ENCODE peak calls at places on chromosome 19, in ten cellular contexts. One of them, this sample, is unnamed.

GRCh38 chr19:50722248-50723013 is 733 bp upstream of the CLEC11A start:
- ATAC-seq in left cardiac atrium: no peak
- ATAC-seq in Right ventricle myocardium superior: no peak
- ATAC-seq in left lung: no peak
- ATAC-seq in activated naive CD8-positive, alpha-beta T cell treated with anti-CD3 and anti-CD28 coated beads, Interleukin-2, amount 10 ng/mL, durations not matched to agents 7 days and 5 days: no peak
- ATAC-seq in activated T-cell treated with anti-CD3 and anti-CD28 coated beads, Interleukin-2, amount 50 U/mL, for 4 hours: no peak
- ATAC-seq in sciatic nerve: no peak
- ATAC-seq in psoas muscle: no peak
- ATAC-seq in CD8-positive, alpha-beta T cell: no peak
- ATAC-seq in naive thymus-derived CD4-positive, alpha-beta T cell: no peak
- ATAC-seq in this sample: no peak

GRCh38 chr19:726993-727956 is 18.5 kb downstream of the PALM start:
- ATAC-seq in CD8-positive, alpha-beta T cell: no peak
- ATAC-seq in left lung: no peak
- ATAC-seq in psoas muscle: peak
- ATAC-seq in sciatic nerve: peak
- ATAC-seq in left cardiac atrium: peak
- ATAC-seq in activated naive CD8-positive, alpha-beta T cell treated with anti-CD3 and anti-CD28 coated beads, Interleukin-2, amount 10 ng/mL, durations not matched to agents 7 days and 5 days: no peak
- ATAC-seq in naive thymus-derived CD4-positive, alpha-beta T cell: no peak
- ATAC-seq in activated T-cell treated with anti-CD3 and anti-CD28 coated beads, Interleukin-2, amount 50 U/mL, for 4 hours: no peak
- ATAC-seq in Right ventricle myocardium superior: peak
- ATAC-seq in this sample: no peak

GRCh38 chr19:43675906-43676305 is 5.9 kb upstream of the PLAUR start:
- ATAC-seq in naive thymus-derived CD4-positive, alpha-beta T cell: no peak
- ATAC-seq in activated T-cell treated with anti-CD3 and anti-CD28 coated beads, Interleukin-2, amount 50 U/mL, for 4 hours: no peak
- ATAC-seq in left lung: no peak
- ATAC-seq in psoas muscle: no peak
- ATAC-seq in CD8-positive, alpha-beta T cell: no peak
- ATAC-seq in sciatic nerve: no peak
- ATAC-seq in Right ventricle myocardium superior: no peak
- ATAC-seq in activated naive CD8-positive, alpha-beta T cell treated with anti-CD3 and anti-CD28 coated beads, Interleukin-2, amount 10 ng/mL, durations not matched to agents 7 days and 5 days: no peak
- ATAC-seq in left cardiac atrium: no peak
- ATAC-seq in this sample: no peak

GRCh38 chr19:22622901-22623840 is 11.0 kb upstream of the ZNF492 start:
- ATAC-seq in activated T-cell treated with anti-CD3 and anti-CD28 coated beads, Interleukin-2, amount 50 U/mL, for 4 hours: no peak
- ATAC-seq in sciatic nerve: peak
- ATAC-seq in left lung: peak
- ATAC-seq in activated naive CD8-positive, alpha-beta T cell treated with anti-CD3 and anti-CD28 coated beads, Interleukin-2, amount 10 ng/mL, durations not matched to agents 7 days and 5 days: no peak
- ATAC-seq in Right ventricle myocardium superior: peak
- ATAC-seq in CD8-positive, alpha-beta T cell: no peak
- ATAC-seq in left cardiac atrium: peak
- ATAC-seq in psoas muscle: no peak
- ATAC-seq in naive thymus-derived CD4-positive, alpha-beta T cell: no peak
- ATAC-seq in this sample: no peak

GRCh38 chr19:18440421-18440877 is 2.5 kb upstream of the ISYNA1 start:
- ATAC-seq in Right ventricle myocardium superior: no peak
- ATAC-seq in sciatic nerve: no peak
- ATAC-seq in left lung: no peak
- ATAC-seq in psoas muscle: peak
- ATAC-seq in CD8-positive, alpha-beta T cell: no peak
- ATAC-seq in activated naive CD8-positive, alpha-beta T cell treated with anti-CD3 and anti-CD28 coated beads, Interleukin-2, amount 10 ng/mL, durations not matched to agents 7 days and 5 days: no peak
- ATAC-seq in left cardiac atrium: no peak
- ATAC-seq in naive thymus-derived CD4-positive, alpha-beta T cell: peak
- ATAC-seq in activated T-cell treated with anti-CD3 and anti-CD28 coated beads, Interleukin-2, amount 50 U/mL, for 4 hours: no peak
- ATAC-seq in this sample: peak

GRCh38 chr19:29117926-29118325 is 95.0 kb downstream of the UQCRFS1 start:
- ATAC-seq in left lung: no peak
- ATAC-seq in left cardiac atrium: peak
- ATAC-seq in sciatic nerve: peak
- ATAC-seq in CD8-positive, alpha-beta T cell: no peak
- ATAC-seq in naive thymus-derived CD4-positive, alpha-beta T cell: no peak
- ATAC-seq in psoas muscle: no peak
- ATAC-seq in Right ventricle myocardium superior: no peak
- ATAC-seq in activated naive CD8-positive, alpha-beta T cell treated with anti-CD3 and anti-CD28 coated beads, Interleukin-2, amount 10 ng/mL, durations not matched to agents 7 days and 5 days: no peak
- ATAC-seq in activated T-cell treated with anti-CD3 and anti-CD28 coated beads, Interleukin-2, amount 50 U/mL, for 4 hours: no peak
- ATAC-seq in this sample: no peak

GRCh38 chr19:56119585-56119978 is 1.5 kb downstream of the ZNF787 start:
- ATAC-seq in Right ventricle myocardium superior: no peak
- ATAC-seq in psoas muscle: peak
- ATAC-seq in activated T-cell treated with anti-CD3 and anti-CD28 coated beads, Interleukin-2, amount 50 U/mL, for 4 hours: no peak
- ATAC-seq in sciatic nerve: no peak
- ATAC-seq in activated naive CD8-positive, alpha-beta T cell treated with anti-CD3 and anti-CD28 coated beads, Interleukin-2, amount 10 ng/mL, durations not matched to agents 7 days and 5 days: no peak
- ATAC-seq in CD8-positive, alpha-beta T cell: no peak
- ATAC-seq in left lung: no peak
- ATAC-seq in left cardiac atrium: no peak
- ATAC-seq in naive thymus-derived CD4-positive, alpha-beta T cell: no peak
- ATAC-seq in this sample: no peak

GRCh38 chr19:42961119-42961518 is 24.1 kb upstream of the PSG7 start:
- ATAC-seq in activated naive CD8-positive, alpha-beta T cell treated with anti-CD3 and anti-CD28 coated beads, Interleukin-2, amount 10 ng/mL, durations not matched to agents 7 days and 5 days: no peak
- ATAC-seq in psoas muscle: no peak
- ATAC-seq in Right ventricle myocardium superior: no peak
- ATAC-seq in left lung: no peak
- ATAC-seq in naive thymus-derived CD4-positive, alpha-beta T cell: no peak
- ATAC-seq in left cardiac atrium: no peak
- ATAC-seq in CD8-positive, alpha-beta T cell: no peak
- ATAC-seq in sciatic nerve: no peak
- ATAC-seq in activated T-cell treated with anti-CD3 and anti-CD28 coated beads, Interleukin-2, amount 50 U/mL, for 4 hours: no peak
- ATAC-seq in this sample: no peak